ENCODE peak calls at places on chromosome 15, in four cellular contexts. R is stimulated activated CD8-positive, alpha-beta memory T cell treated with anti-CD3 and anti-CD28 coated beads, Interleukin-15, amount 100 ng/mL, for 24 hours; P is COLO829; K is activated gamma-delta T cell treated with Interleukin-2 at 50 U/mL for 16 hours. S is an unnamed sample.

GRCh38 chr15:74172751-74173544 is 562 bp upstream of the ISLR start:
- DNase-seq in R (no peak), P (no peak), K (no peak), S (no peak)

GRCh38 chr15:69535101-69535638 is 82.6 kb downstream of the RPLP1 start:
- DNase-seq in R (no peak), P (no peak), K (no peak), S (no peak)

GRCh38 chr15:62777657-62778056 is 264.9 kb upstream of the TPM1 start:
- DNase-seq in R (no peak), P (peak; percentile 8), K (no peak), S (no peak)

GRCh38 chr15:38226867-38227266 is 25.8 kb upstream of the SPRED1 start:
- DNase-seq in R (no peak), P (peak; percentile 91), K (no peak), S (no peak)

GRCh38 chr15:80823995-80824394 is 44.8 kb downstream of the CEMIP start:
- DNase-seq in R (no peak), P (no peak), K (no peak), S (no peak)

GRCh38 chr15:49627407-49627877 is 6.6 kb downstream of the DTWD1 start:
- DNase-seq in R (no peak), P (peak; percentile 8), K (no peak), S (no peak)

GRCh38 chr15:39589815-39590644 is 9.2 kb downstream of the THBS1 start:
- DNase-seq in R (no peak), P (no peak), K (no peak), S (no peak)

GRCh38 chr15:79977431-79977940 is 6.5 kb upstream of the BCL2A1 start:
- DNase-seq in R (no peak), P (no peak), K (no peak), S (no peak)

GRCh38 chr15:49918106-49918505 is 200.9 kb downstream of the ATP8B4 start:
- DNase-seq in R (no peak), P (no peak), K (no peak), S (no peak)

GRCh38 chr15:40878785-40879184 is 4.8 kb upstream of the RHOV start:
- DNase-seq in R (no peak), P (no peak), K (no peak), S (no peak)

GRCh38 chr15:85690546-85691226 is 104.0 kb downstream of the KLHL25 start:
- DNase-seq in R (no peak), P (no peak), K (no peak), S (no peak)

GRCh38 chr15:95919460-95919859 is 411.0 kb upstream of the NR2F2 start:
- DNase-seq in R (no peak), P (no peak), K (no peak), S (no peak)

GRCh38 chr15:58748040-58748786 is 1.3 kb downstream of the ADAM10 start:
- DNase-seq in R (no peak), P (no peak), K (peak; percentile 33), S (no peak)

GRCh38 chr15:63509933-63510547 is 5.6 kb downstream of the USP3 start:
- DNase-seq in R (no peak), P (no peak), K (no peak), S (no peak)

GRCh38 chr15:25711164-25711563 is 152.0 kb downstream of the ATP10A start:
- DNase-seq in R (no peak), P (no peak), K (no peak), S (no peak)